ENCODE peak calls at places on chromosomes 16 and 17, in five cellular contexts. C, T, H, J and I are unnamed samples.

GRCh38 chr16:28191364-28191985 is 20.3 kb downstream of the XPO6 start:
- DNase-seq in C (no peak), T (no peak), H (no peak), J (no peak), I (no peak)

GRCh38 chr16:13333336-13333735 is 431.9 kb downstream of the SHISA9 start:
- DNase-seq in C (no peak), T (no peak), H (no peak), J (no peak), I (no peak)

GRCh38 chr16:58026139-58026704 is 668 bp downstream of the MMP15 start:
- DNase-seq in C (peak; percentile 37), T (peak; percentile 28), H (no peak), J (no peak), I (no peak)

GRCh38 chr17:56918916-56919315 is 5.1 kb upstream of the TRIM25 start:
- DNase-seq in C (no peak), T (peak; percentile 74), H (no peak), J (no peak), I (no peak)

GRCh38 chr17:9090641-9091096 is 69.4 kb downstream of the NTN1 start:
- DNase-seq in C (no peak), T (no peak), H (no peak), J (no peak), I (peak; percentile 25)

GRCh38 chr16:35310999-35311398 is 1851.6 kb downstream of the TP53TG3F start:
- DNase-seq in C (no peak), T (no peak), H (no peak), J (no peak), I (no peak)

GRCh38 chr16:4306439-4307214 is 9.2 kb upstream of the GLIS2 start:
- DNase-seq in C (peak; percentile 35), T (no peak), H (no peak), J (peak; percentile 61), I (no peak)

GRCh38 chr17:37177234-37177633 is 198.6 kb upstream of the C17orf78 start:
- DNase-seq in C (no peak), T (no peak), H (no peak), J (no peak), I (no peak)

GRCh38 chr16:56603589-56603988 is 4.8 kb upstream of the MT2A start:
- DNase-seq in C (no peak), T (peak; percentile 53), H (no peak), J (peak; percentile 31), I (no peak)

GRCh38 chr17:987931-988330 is 8.4 kb upstream of the NXN start:
- DNase-seq in C (no peak), T (no peak), H (no peak), J (no peak), I (no peak)

GRCh38 chr17:60577147-60577925 is 22.7 kb upstream of the PPM1D start:
- DNase-seq in C (peak; percentile 49), T (peak; percentile 65), H (no peak), J (no peak), I (no peak)

GRCh38 chr16:55663770-55664677 is 8.2 kb downstream of the SLC6A2 start:
- DNase-seq in C (no peak), T (no peak), H (no peak), J (no peak), I (no peak)

GRCh38 chr17:63369233-63369632 is 76.9 kb downstream of the CYB561 start:
- DNase-seq in C (no peak), T (peak; percentile 84), H (no peak), J (no peak), I (no peak)

GRCh38 chr17:45051060-45051719 is at the start of gene DCAKD:
- DNase-seq in C (peak; percentile 92), T (peak; percentile 91), H (peak; percentile 91), J (peak; percentile 88), I (peak; percentile 69)

GRCh38 chr17:19897901-19898300 is 30.2 kb upstream of the ULK2 start:
- DNase-seq in C (no peak), T (peak; percentile 89), H (no peak), J (no peak), I (no peak)

GRCh38 chr17:40068584-40068916 is 5.8 kb downstream of the THRA start:
- DNase-seq in C (no peak), T (no peak), H (no peak), J (no peak), I (no peak)

GRCh38 chr16:89155184-89155679 is 16.3 kb upstream of the CDH15 start:
- DNase-seq in C (peak; percentile 64), T (peak; percentile 83), H (peak; percentile 81), J (no peak), I (peak; percentile 18)